ENCODE peak calls at places on chromosomes 4 and X, in eight cellular contexts. One of them, this sample, is unnamed.

GRCh38 chr4:88846232-88846790 is 148.7 kb upstream of the NAP1L5 start:
- DNase-seq in effector CD8-positive, alpha-beta T cell: no peak
- DNase-seq in T-cell: no peak
- DNase-seq in RWPE1: peak
- DNase-seq in ELR: no peak
- DNase-seq in NCI-H2171: no peak
- DNase-seq in non-pigmented ciliary epithelial cell: no peak
- DNase-seq in tibial artery: no peak
- DNase-seq in this sample: no peak

GRCh38 chrX:47156611-47157520 is 11.8 kb downstream of the RBM10 start:
- DNase-seq in tibial artery: no peak
- DNase-seq in non-pigmented ciliary epithelial cell: no peak
- DNase-seq in ELR: no peak
- DNase-seq in T-cell: no peak
- DNase-seq in RWPE1: no peak
- DNase-seq in effector CD8-positive, alpha-beta T cell: no peak
- DNase-seq in NCI-H2171: no peak
- DNase-seq in this sample: no peak

GRCh38 chrX:25527596-25527995 is 511.8 kb upstream of the ARX start:
- DNase-seq in RWPE1: no peak
- DNase-seq in effector CD8-positive, alpha-beta T cell: no peak
- DNase-seq in T-cell: no peak
- DNase-seq in non-pigmented ciliary epithelial cell: no peak
- DNase-seq in tibial artery: no peak
- DNase-seq in ELR: no peak
- DNase-seq in NCI-H2171: no peak
- DNase-seq in this sample: no peak

GRCh38 chr4:10106421-10107039 is 10.1 kb downstream of the WDR1 start:
- DNase-seq in RWPE1: peak
- DNase-seq in NCI-H2171: no peak
- DNase-seq in effector CD8-positive, alpha-beta T cell: no peak
- DNase-seq in ELR: peak
- DNase-seq in T-cell: peak
- DNase-seq in tibial artery: peak
- DNase-seq in non-pigmented ciliary epithelial cell: peak
- DNase-seq in this sample: peak

GRCh38 chr4:94536049-94536448 is 84.3 kb downstream of the PDLIM5 start:
- DNase-seq in T-cell: no peak
- DNase-seq in RWPE1: no peak
- DNase-seq in effector CD8-positive, alpha-beta T cell: no peak
- DNase-seq in tibial artery: no peak
- DNase-seq in NCI-H2171: peak
- DNase-seq in ELR: no peak
- DNase-seq in non-pigmented ciliary epithelial cell: no peak
- DNase-seq in this sample: no peak

GRCh38 chr4:6095897-6096296 is 77.7 kb upstream of the C4orf50 start:
- DNase-seq in tibial artery: no peak
- DNase-seq in RWPE1: no peak
- DNase-seq in NCI-H2171: no peak
- DNase-seq in non-pigmented ciliary epithelial cell: no peak
- DNase-seq in ELR: no peak
- DNase-seq in T-cell: no peak
- DNase-seq in effector CD8-positive, alpha-beta T cell: no peak
- DNase-seq in this sample: no peak

GRCh38 chrX:51837926-51838325 is 55.5 kb upstream of the MAGED1 start:
- DNase-seq in ELR: no peak
- DNase-seq in tibial artery: peak
- DNase-seq in RWPE1: no peak
- DNase-seq in NCI-H2171: no peak
- DNase-seq in T-cell: no peak
- DNase-seq in non-pigmented ciliary epithelial cell: no peak
- DNase-seq in effector CD8-positive, alpha-beta T cell: no peak
- DNase-seq in this sample: no peak

GRCh38 chr4:31984872-31985271 is 1264.7 kb downstream of the PCDH7 start:
- DNase-seq in tibial artery: no peak
- DNase-seq in ELR: peak
- DNase-seq in non-pigmented ciliary epithelial cell: no peak
- DNase-seq in T-cell: no peak
- DNase-seq in NCI-H2171: no peak
- DNase-seq in RWPE1: no peak
- DNase-seq in effector CD8-positive, alpha-beta T cell: no peak
- DNase-seq in this sample: peak

GRCh38 chr4:122577808-122578781 is 42.8 kb downstream of the IL21 start:
- DNase-seq in effector CD8-positive, alpha-beta T cell: peak
- DNase-seq in non-pigmented ciliary epithelial cell: no peak
- DNase-seq in NCI-H2171: no peak
- DNase-seq in T-cell: peak
- DNase-seq in tibial artery: no peak
- DNase-seq in RWPE1: peak
- DNase-seq in ELR: peak
- DNase-seq in this sample: peak

GRCh38 chr4:82293304-82293703 is 80.5 kb downstream of the HNRNPD start:
- DNase-seq in RWPE1: no peak
- DNase-seq in ELR: no peak
- DNase-seq in NCI-H2171: no peak
- DNase-seq in non-pigmented ciliary epithelial cell: no peak
- DNase-seq in T-cell: no peak
- DNase-seq in tibial artery: no peak
- DNase-seq in effector CD8-positive, alpha-beta T cell: no peak
- DNase-seq in this sample: no peak

GRCh38 chr4:15953625-15954024 is 9.3 kb downstream of the FGFBP2 start:
- DNase-seq in non-pigmented ciliary epithelial cell: no peak
- DNase-seq in RWPE1: no peak
- DNase-seq in NCI-H2171: no peak
- DNase-seq in tibial artery: no peak
- DNase-seq in ELR: no peak
- DNase-seq in T-cell: no peak
- DNase-seq in effector CD8-positive, alpha-beta T cell: no peak
- DNase-seq in this sample: no peak

GRCh38 chrX:97322401-97322800 is 438.7 kb downstream of the RPA4 start:
- DNase-seq in non-pigmented ciliary epithelial cell: no peak
- DNase-seq in effector CD8-positive, alpha-beta T cell: no peak
- DNase-seq in T-cell: no peak
- DNase-seq in NCI-H2171: no peak
- DNase-seq in tibial artery: no peak
- DNase-seq in ELR: peak
- DNase-seq in RWPE1: no peak
- DNase-seq in this sample: no peak

GRCh38 chrX:43880439-43880838 is 1.8 kb downstream of the MAOB start:
- DNase-seq in tibial artery: no peak
- DNase-seq in effector CD8-positive, alpha-beta T cell: no peak
- DNase-seq in NCI-H2171: no peak
- DNase-seq in RWPE1: peak
- DNase-seq in ELR: no peak
- DNase-seq in non-pigmented ciliary epithelial cell: no peak
- DNase-seq in T-cell: no peak
- DNase-seq in this sample: no peak